ENCODE peak calls at places on chromosomes 5 and 9, in six cellular contexts. Q, H, Y, D, S and I are unnamed samples.
A peak's percentile ranks its signal among the peaks of the same experiment; 100 is the strongest.

GRCh38 chr5:15304914-15305834 is 194.8 kb upstream of the FBXL7 start:
- DNase-seq in S (no peak), Y (no peak), H (no peak), Q (no peak), D (no peak), I (no peak)

GRCh38 chr5:174801798-174802197 is 77.4 kb downstream of the MSX2 start:
- DNase-seq in S (no peak), Q (no peak), D (no peak), H (no peak), Y (no peak), I (no peak)

GRCh38 chr5:149887622-149888183 is 56.9 kb downstream of the PDE6A start:
- DNase-seq in H (no peak), Y (peak; percentile 44), D (peak; percentile 43), S (no peak), Q (no peak), I (no peak)

GRCh38 chr9:125807065-125807464 is 59.9 kb downstream of the PBX3 start:
- DNase-seq in S (no peak), Y (peak; percentile 63), H (no peak), Q (no peak), D (peak; percentile 6), I (no peak)

GRCh38 chr9:133707065-133707760 is 30.9 kb downstream of the SARDH start:
- DNase-seq in Y (no peak), Q (no peak), H (no peak), D (peak; percentile 84), S (no peak), I (no peak)

GRCh38 chr9:95938724-95939123 is 63.2 kb downstream of the ERCC6L2 start:
- DNase-seq in D (no peak), S (no peak), H (no peak), Q (no peak), Y (no peak), I (no peak)

GRCh38 chr9:131809941-131810344 is 70.1 kb upstream of the RAPGEF1 start:
- DNase-seq in Q (no peak), D (peak; percentile 37), H (no peak), S (no peak), Y (peak; percentile 75), I (no peak)

GRCh38 chr5:951940-952596 is 56.5 kb upstream of the NKD2 start:
- DNase-seq in S (no peak), H (no peak), Q (no peak), D (no peak), Y (no peak), I (no peak)